ENCODE peak calls at places on chromosome 15, in six cellular contexts. V is body of pancreas; O is amygdala; B is CD4-positive, alpha-beta T cell; C is activated B cell treated with CpG ODN at 0.5 μM for 24 hours; Z is transverse colon. G is an unnamed sample.

GRCh38 chr15:52228928-52229327 is 37.7 kb upstream of the GNB5 start:
- DNase-seq in V (peak; percentile 85), O (no peak), B (no peak), C (peak; percentile 67), Z (peak; percentile 82), G (no peak)

GRCh38 chr15:59185725-59186124 is 20.9 kb upstream of the LDHAL6B start:
- DNase-seq in V (no peak), O (no peak), B (no peak), C (no peak), Z (no peak), G (no peak)

GRCh38 chr15:31390777-31391486 is 64.3 kb downstream of the KLF13 start:
- DNase-seq in V (no peak), O (no peak), B (no peak), C (no peak), Z (no peak), G (no peak)

GRCh38 chr15:84831028-84831427 is 13.9 kb downstream of the ALPK3 start:
- DNase-seq in V (no peak), O (no peak), B (no peak), C (no peak), Z (no peak), G (peak; percentile 45)

GRCh38 chr15:84947947-84948830 is 33.5 kb upstream of the PDE8A start:
- DNase-seq in V (no peak), O (no peak), B (no peak), C (no peak), Z (no peak), G (peak; percentile 88)

GRCh38 chr15:85494035-85494793 is 113.8 kb downstream of the AKAP13 start:
- DNase-seq in V (no peak), O (no peak), B (no peak), C (no peak), Z (no peak), G (peak; percentile 63)

GRCh38 chr15:80832676-80833075 is 53.5 kb downstream of the CEMIP start:
- DNase-seq in V (no peak), O (no peak), B (no peak), C (no peak), Z (no peak), G (peak; percentile 15)

GRCh38 chr15:34241376-34242350 is 16.8 kb downstream of the EMC4 start:
- DNase-seq in V (peak; percentile 19), O (no peak), B (peak; percentile 19), C (no peak), Z (peak; percentile 18), G (peak; percentile 67)

GRCh38 chr15:69629631-69630161 is 177.1 kb downstream of the RPLP1 start:
- DNase-seq in V (no peak), O (no peak), B (no peak), C (no peak), Z (no peak), G (no peak)

GRCh38 chr15:65033659-65034269 is 4.3 kb upstream of the MTFMT start:
- DNase-seq in V (no peak), O (no peak), B (no peak), C (no peak), Z (peak; percentile 31), G (peak; percentile 72)

GRCh38 chr15:78680416-78681068 is 39.5 kb upstream of the CHRNB4 start:
- DNase-seq in V (no peak), O (no peak), B (no peak), C (no peak), Z (no peak), G (no peak)

GRCh38 chr15:30992465-30992864 is 1.0 kb upstream of the MTMR10 start:
- DNase-seq in V (no peak), O (no peak), B (no peak), C (no peak), Z (no peak), G (no peak)

GRCh38 chr15:74382004-74382816 is 14.8 kb upstream of the CYP11A1 start:
- DNase-seq in V (peak; percentile 83), O (peak; percentile 68), B (peak; percentile 69), C (peak; percentile 76), Z (peak; percentile 87), G (peak; percentile 91)

G was measured in adipocyte.